ENCODE peak calls at places on chromosomes 3 and 15, in seven cellular contexts. W is BJ, R is uterus, Y is cardiac muscle cell, Z is mammary epithelial cell, J is brain microvascular endothelial cell, U is fibroblast of pulmonary artery. C is an unnamed sample.

GRCh38 chr3:24773798-24774197 is 279.1 kb upstream of the THRB start:
- DNase-seq in W (peak), R (peak), J (peak), Y (peak), U (peak), Z (peak), C (peak)

GRCh38 chr3:159149633-159150032 is 347.8 kb downstream of the MFSD1 start:
- DNase-seq in W (no peak), Z (no peak), U (no peak), Y (no peak), J (no peak), R (no peak), C (no peak)

GRCh38 chr15:25572201-25572600 is 133.4 kb upstream of the UBE3A start:
- DNase-seq in U (peak), Y (no peak), R (no peak), Z (no peak), W (no peak), J (no peak), C (no peak)

GRCh38 chr15:39594056-39594763 is 13.3 kb downstream of the THBS1 start:
- DNase-seq in J (no peak), Y (no peak), U (peak), W (peak), R (no peak), Z (peak), C (peak)

GRCh38 chr3:21407743-21408142 is 343.3 kb downstream of the ZNF385D start:
- DNase-seq in R (no peak), W (no peak), U (no peak), J (no peak), Z (no peak), Y (no peak), C (no peak)

GRCh38 chr3:69012111-69012835 is 1.2 kb downstream of the EOGT start:
- DNase-seq in W (peak), Y (no peak), Z (peak), R (peak), U (peak), J (peak), C (no peak)

GRCh38 chr3:161599702-161600101 is 103.1 kb downstream of the OTOL1 start:
- DNase-seq in Y (no peak), U (no peak), Z (no peak), J (no peak), R (no peak), W (no peak), C (no peak)

GRCh38 chr3:12644297-12644937 is 19.5 kb downstream of the RAF1 start:
- DNase-seq in W (no peak), U (peak), J (peak), Z (no peak), R (no peak), Y (no peak), C (peak)

GRCh38 chr3:157858821-157859220 is 247.4 kb downstream of the SHOX2 start:
- DNase-seq in U (no peak), Z (peak), Y (no peak), W (no peak), R (no peak), J (no peak), C (no peak)

GRCh38 chr15:56917652-56918045 is 795 bp upstream of the TCF12 start:
- DNase-seq in W (no peak), U (no peak), R (no peak), Y (peak), Z (no peak), J (no peak), C (no peak)

GRCh38 chr3:196193738-196194541 is 17.3 kb downstream of the ZDHHC19 start:
- DNase-seq in U (no peak), Y (peak), Z (no peak), W (no peak), R (no peak), J (no peak), C (no peak)

GRCh38 chr15:67523337-67523736 is 2.4 kb downstream of the C15orf61 start:
- DNase-seq in J (no peak), R (no peak), Z (no peak), Y (no peak), W (no peak), U (no peak), C (no peak)

GRCh38 chr3:41350441-41350840 is 151.1 kb downstream of the CTNNB1 start:
- DNase-seq in W (no peak), U (peak), Y (no peak), R (no peak), Z (peak), J (peak), C (no peak)

GRCh38 chr15:35439291-35439690 is 106.7 kb downstream of the DPH6 start:
- DNase-seq in Z (no peak), U (peak), J (peak), Y (no peak), R (no peak), W (peak), C (peak)

GRCh38 chr3:120198305-120198878 is 86.6 kb downstream of the GPR156 start:
- DNase-seq in W (no peak), J (peak), Z (peak), R (no peak), Y (no peak), U (peak), C (peak)

GRCh38 chr15:99703603-99704443 is 29.4 kb downstream of the LYSMD4 start:
- DNase-seq in Z (peak), R (no peak), Y (peak), W (peak), U (peak), J (peak), C (peak)

GRCh38 chr3:25663324-25664065 is 1.2 kb downstream of the TOP2B start:
- DNase-seq in R (no peak), Y (peak), W (no peak), U (peak), Z (peak), J (no peak), C (peak)

GRCh38 chr3:4693620-4694019 is 200.5 kb downstream of the ITPR1 start:
- DNase-seq in Z (no peak), R (no peak), W (no peak), Y (no peak), J (no peak), U (no peak), C (no peak)

GRCh38 chr3:162141232-162141631 is 644.6 kb downstream of the OTOL1 start:
- DNase-seq in J (peak), U (peak), R (no peak), Z (peak), Y (no peak), W (no peak), C (peak)

GRCh38 chr15:75178171-75178937 is 23.3 kb upstream of the C15orf39 start:
- DNase-seq in Y (peak), U (no peak), W (no peak), J (no peak), R (peak), Z (no peak), C (no peak)

GRCh38 chr3:150599611-150600297 is 3.4 kb upstream of the SELENOT start:
- DNase-seq in R (no peak), J (peak), Y (no peak), Z (peak), W (peak), U (peak), C (peak)

GRCh38 chr15:48427960-48428547 is 96.8 kb downstream of the DUT start:
- DNase-seq in Y (no peak), J (no peak), R (no peak), Z (no peak), W (peak), U (peak), C (peak)

GRCh38 chr3:36937492-36937891 is 7.4 kb downstream of the TRANK1 start:
- DNase-seq in U (no peak), J (no peak), R (no peak), Y (no peak), W (no peak), Z (no peak), C (no peak)

GRCh38 chr3:115071122-115071521 is 76.0 kb downstream of the ZBTB20 start:
- DNase-seq in J (no peak), W (no peak), R (no peak), U (no peak), Y (no peak), Z (no peak), C (no peak)

GRCh38 chr15:57861039-57861638 is 154.6 kb downstream of the POLR2M start:
- DNase-seq in J (peak), U (peak), W (no peak), Z (peak), R (no peak), Y (peak), C (peak)

GRCh38 chr3:42702066-42702951 is at the start of gene HHATL:
- DNase-seq in Y (peak), J (no peak), U (no peak), Z (no peak), W (no peak), R (no peak), C (no peak)

GRCh38 chr15:55353030-55353429 is 34.0 kb downstream of the PIGB start:
- DNase-seq in U (no peak), Z (no peak), R (no peak), J (no peak), W (no peak), Y (no peak), C (no peak)

GRCh38 chr3:118842147-118842863 is 192.3 kb downstream of the IGSF11 start:
- DNase-seq in R (no peak), W (no peak), U (no peak), Y (peak), Z (no peak), J (peak), C (peak)

GRCh38 chr3:170012683-170013400 is 25.0 kb upstream of the GPR160 start:
- DNase-seq in W (no peak), R (no peak), Z (no peak), Y (no peak), J (no peak), U (no peak), C (no peak)

GRCh38 chr3:64232821-64233220 is 7.6 kb upstream of the PRICKLE2 start:
- DNase-seq in W (no peak), Z (no peak), R (no peak), J (no peak), U (no peak), Y (no peak), C (no peak)

GRCh38 chr3:14640157-14640562 is 11.4 kb upstream of the CCDC174 start:
- DNase-seq in U (peak), J (no peak), Z (peak), W (no peak), R (no peak), Y (no peak), C (no peak)

GRCh38 chr15:38474155-38474757 is 20.3 kb downstream of the FAM98B start:
- DNase-seq in R (no peak), Z (peak), W (peak), J (peak), U (peak), Y (peak), C (peak)

GRCh38 chr3:77449459-77449858 is 409.6 kb downstream of the ROBO2 start:
- DNase-seq in J (no peak), Y (no peak), W (no peak), Z (no peak), U (no peak), R (no peak), C (peak)

GRCh38 chr3:177620073-177620472 is 422.8 kb upstream of the TBL1XR1 start:
- DNase-seq in Z (no peak), R (no peak), Y (no peak), J (no peak), W (no peak), U (no peak), C (no peak)

GRCh38 chr3:188348445-188349244 is 194.7 kb downstream of the LPP start:
- DNase-seq in R (peak), Z (peak), W (peak), J (peak), U (peak), Y (peak), C (peak)

GRCh38 chr3:176798680-176799079 is 398.6 kb downstream of the TBL1XR1 start:
- DNase-seq in J (no peak), U (no peak), W (no peak), R (no peak), Y (no peak), Z (no peak), C (no peak)

GRCh38 chr3:141105828-141106628 is 54.9 kb downstream of the SPSB4 start:
- DNase-seq in Y (peak), J (peak), R (peak), W (peak), U (peak), Z (peak), C (peak)

GRCh38 chr3:129213238-129213637 is 29.5 kb upstream of the CNBP start:
- DNase-seq in U (no peak), Z (no peak), J (no peak), W (no peak), Y (no peak), R (no peak), C (no peak)

GRCh38 chr3:129228891-129229585 is 20.4 kb upstream of the COPG1 start:
- DNase-seq in W (peak), Y (no peak), Z (peak), U (peak), R (no peak), J (peak), C (peak)

GRCh38 chr3:133491481-133492059 is 81.9 kb upstream of the CDV3 start:
- DNase-seq in Z (no peak), J (no peak), Y (no peak), W (no peak), R (no peak), U (no peak), C (no peak)

GRCh38 chr3:133490468-133491351 is 82.8 kb upstream of the CDV3 start:
- DNase-seq in Y (no peak), U (no peak), R (no peak), Z (peak), W (no peak), J (no peak), C (no peak)

GRCh38 chr3:133489466-133490085 is 83.9 kb upstream of the CDV3 start:
- DNase-seq in R (no peak), U (no peak), Y (no peak), Z (peak), W (no peak), J (no peak), C (peak)

GRCh38 chr3:133494469-133494868 is 79.0 kb upstream of the CDV3 start:
- DNase-seq in U (peak), Z (no peak), Y (peak), R (no peak), W (no peak), J (peak), C (peak)

DNA sequence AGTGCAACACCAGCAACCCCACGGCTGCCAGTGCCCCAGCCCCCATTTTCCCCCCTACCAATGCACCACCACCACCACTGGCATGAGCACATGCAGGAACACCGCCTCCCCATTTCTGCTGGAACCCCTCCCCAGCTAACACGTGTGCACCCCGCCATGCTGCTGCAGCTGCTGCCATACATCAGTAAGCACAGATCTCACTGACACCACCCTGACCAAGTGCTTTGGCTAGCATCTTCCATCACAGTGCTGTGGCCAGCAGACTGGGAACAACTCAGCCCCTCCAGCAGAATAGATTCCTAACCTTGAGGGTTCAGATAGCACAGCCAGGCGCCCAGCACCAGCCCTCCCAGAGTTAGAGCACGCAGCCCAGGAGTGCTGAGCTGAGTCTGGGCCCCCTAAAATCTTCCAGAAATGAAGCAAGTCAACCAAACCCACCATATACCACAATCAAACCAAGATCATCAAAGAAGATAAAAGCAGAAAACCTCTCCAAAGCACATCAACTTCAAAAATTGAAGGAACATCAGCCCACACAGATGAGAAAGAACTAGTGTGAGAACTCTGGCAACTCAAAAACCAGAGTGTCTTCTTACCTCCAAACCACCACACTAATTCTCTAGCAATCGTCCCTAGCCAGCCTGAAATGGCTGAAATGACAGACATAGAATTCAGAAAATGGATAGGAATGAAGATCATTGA is 81.2 kb upstream of the CDV3 start:
- DNase-seq in J (no peak), R (no peak), Y (no peak), U (no peak), Z (no peak), W (no peak), C (no peak)
- H3K4me3 ChIP-seq in J (no peak), R (no peak), Y (no peak), U (no peak), Z (no peak), W (no peak), C (no peak)

GRCh38 chr15:80475572-80475971 is 71.4 kb downstream of the ARNT2 start:
- DNase-seq in Y (no peak), U (no peak), W (no peak), Z (no peak), J (no peak), R (no peak), C (no peak)
- TF ChIP-seq CTCF in Y (peak), U (peak), W (peak), Z (no peak), J (peak), R (no peak), C (no peak)

GRCh38 chr15:81358248-81358647 is 15.8 kb downstream of the TMC3 start:
- DNase-seq in U (no peak), Y (no peak), W (no peak), J (no peak), R (no peak), Z (no peak), C (no peak)
- H3K4me3 ChIP-seq in U (no peak), Y (no peak), W (no peak), J (no peak), R (no peak), Z (no peak), C (no peak)

GRCh38 chr3:123745184-123745855 is 138.8 kb downstream of the MYLK start:
- DNase-seq in U (peak), W (no peak), R (no peak), Z (no peak), J (no peak), Y (no peak), C (no peak)
- TF ChIP-seq CTCF in U (peak), W (peak), R (no peak), Z (peak), J (peak), Y (peak), C (peak)

DNA sequence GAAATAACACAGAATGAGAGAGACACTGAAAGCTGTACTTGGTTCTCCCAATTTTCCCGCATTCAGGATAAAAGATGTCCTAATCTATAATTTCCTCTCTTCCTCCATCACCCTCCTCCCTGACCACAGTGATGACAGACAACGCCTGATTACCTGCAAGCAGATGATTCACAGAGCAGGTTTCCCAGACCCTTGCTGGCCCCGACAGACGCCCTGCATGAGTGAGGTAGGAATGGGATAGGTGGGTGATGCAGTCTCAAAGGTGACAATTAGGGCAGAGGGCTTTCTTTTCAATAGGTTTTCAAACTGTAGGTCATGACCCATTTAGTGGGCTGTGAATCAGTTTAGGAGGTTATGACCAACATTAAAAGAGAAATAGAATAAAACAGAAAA is 5.2 kb upstream of the CXCR6 start:
- DNase-seq in U (no peak), Z (no peak), J (no peak), R (no peak), Y (no peak), W (no peak), C (no peak)
- H3K4me3 ChIP-seq in U (no peak), Z (no peak), J (no peak), R (no peak), Y (no peak), W (no peak), C (no peak)

GRCh38 chr3:8755564-8756237 is 13.7 kb downstream of the OXTR start:
- DNase-seq in W (no peak), Y (no peak), J (no peak), Z (no peak), U (no peak), R (no peak), C (no peak)
- TF ChIP-seq CTCF in W (peak), Y (peak), J (peak), Z (peak), U (peak), R (no peak), C (peak)

GRCh38 chr3:126208618-126209256 is 28.4 kb upstream of the ALDH1L1 start:
- DNase-seq in W (peak), Y (no peak), U (peak), J (peak), R (peak), Z (peak), C (peak)
- H3K4me3 ChIP-seq in W (no peak), Y (no peak), U (no peak), J (no peak), R (no peak), Z (no peak), C (no peak)